ENCODE peak calls at places on chromosomes 16 and 17, in six cellular contexts. Y, B, E, D, R and X are unnamed samples.

GRCh38 chr16:3781421-3781820 is 64.1 kb upstream of the TRAP1 start:
- DNase-seq in D (no peak), E (no peak), R (no peak), B (no peak), Y (no peak), X (no peak)

GRCh38 chr16:64058685-64059084 is 1063.2 kb downstream of the CDH11 start:
- DNase-seq in E (no peak), B (no peak), Y (no peak), D (no peak), R (no peak), X (no peak)

GRCh38 chr16:4263504-4264436 is 9.1 kb downstream of the TFAP4 start:
- DNase-seq in D (no peak), Y (peak; percentile 86), B (peak; percentile 44), E (no peak), R (no peak), X (peak; percentile 65)

GRCh38 chr17:58643147-58643546 is 48.7 kb downstream of the TEX14 start:
- DNase-seq in R (no peak), Y (peak; percentile 86), B (no peak), D (no peak), E (no peak), X (no peak)

GRCh38 chr16:56886296-56886695 is 21.3 kb downstream of the SLC12A3 start:
- DNase-seq in R (no peak), E (no peak), Y (no peak), B (no peak), D (no peak), X (no peak)

GRCh38 chr17:36697907-36698526 is 96.6 kb downstream of the MRM1 start:
- DNase-seq in Y (peak; percentile 8), E (peak; percentile 51), R (no peak), B (peak; percentile 57), D (no peak), X (no peak)

GRCh38 chr17:36641331-36641876 is 40.0 kb downstream of the MRM1 start:
- DNase-seq in E (no peak), R (no peak), B (no peak), D (no peak), Y (no peak), X (no peak)

GRCh38 chr17:47275245-47275984 is 21.8 kb downstream of the ITGB3 start:
- DNase-seq in D (no peak), B (no peak), R (no peak), E (no peak), Y (peak; percentile 84), X (no peak)

GRCh38 chr16:1468456-1468855 is 6.4 kb downstream of the CLCN7 start:
- DNase-seq in B (no peak), R (no peak), D (no peak), Y (no peak), E (no peak), X (no peak)

GRCh38 chr16:49723310-49723709 is 132.6 kb downstream of the ZNF423 start:
- DNase-seq in Y (no peak), E (no peak), R (no peak), B (no peak), D (no peak), X (no peak)

GRCh38 chr16:9996191-9996590 is 186.0 kb downstream of the GRIN2A start:
- DNase-seq in R (no peak), D (no peak), E (no peak), Y (no peak), B (no peak), X (no peak)

GRCh38 chr16:81522141-81522701 is 77.6 kb downstream of the CMIP start:
- DNase-seq in Y (no peak), R (no peak), E (peak; percentile 11), D (no peak), B (no peak), X (no peak)

GRCh38 chr16:1262210-1262845 is 6.5 kb downstream of the TPSD1 start:
- DNase-seq in Y (no peak), D (no peak), R (no peak), B (no peak), E (no peak), X (no peak)

GRCh38 chr16:86664518-86665318 is 86.4 kb downstream of the FOXL1 start:
- DNase-seq in D (no peak), Y (peak; percentile 98), B (peak; percentile 95), E (no peak), R (no peak), X (no peak)

GRCh38 chr17:72258711-72259110 is 137.9 kb downstream of the SOX9 start:
- DNase-seq in E (no peak), Y (no peak), B (no peak), R (no peak), D (no peak), X (no peak)

GRCh38 chr16:28279006-28279405 is 13.3 kb upstream of the SBK1 start:
- DNase-seq in D (no peak), B (peak; percentile 18), R (no peak), Y (no peak), E (no peak), X (no peak)

GRCh38 chr16:2278956-2279800 is 11.3 kb upstream of the RNPS1 start:
- DNase-seq in D (no peak), Y (no peak), B (no peak), R (no peak), E (peak; percentile 69), X (no peak)

GRCh38 chr17:76051571-76051970 is 20.7 kb downstream of the SRP68 start:
- DNase-seq in Y (no peak), B (no peak), E (no peak), D (no peak), R (no peak), X (no peak)

GRCh38 chr17:45160505-45161287 is 979 bp upstream of the HEXIM2 start:
- DNase-seq in R (peak; percentile 72), D (no peak), Y (peak; percentile 61), B (peak; percentile 85), E (peak; percentile 92), X (peak; percentile 88)

GRCh38 chr16:70753694-70754325 is 47.1 kb downstream of the VAC14 start:
- DNase-seq in E (no peak), D (no peak), Y (no peak), B (no peak), R (no peak), X (no peak)

GRCh38 chr16:24731722-24732419 is 2.4 kb downstream of the TNRC6A start:
- DNase-seq in B (no peak), R (no peak), Y (no peak), E (no peak), D (no peak), X (no peak)

GRCh38 chr17:9984768-9985167 is 79.7 kb upstream of the RCVRN start:
- DNase-seq in E (no peak), R (no peak), D (no peak), Y (no peak), B (no peak), X (no peak)

GRCh38 chr17:51395621-51396020 is 135.3 kb downstream of the UTP18 start:
- DNase-seq in R (no peak), D (no peak), E (no peak), Y (no peak), B (no peak), X (no peak)

GRCh38 chr16:70651524-70651923 is 5.2 kb downstream of the IL34 start:
- DNase-seq in Y (peak; percentile 38), E (no peak), D (no peak), B (no peak), R (no peak), X (no peak)

GRCh38 chr16:79089735-79090284 is 510.7 kb downstream of the MAF start:
- DNase-seq in B (peak; percentile 96), R (no peak), D (no peak), E (no peak), Y (no peak), X (no peak)

GRCh38 chr17:335691-336090 is 16.9 kb downstream of the RPH3AL start:
- DNase-seq in E (peak; percentile 57), R (peak; percentile 24), B (no peak), Y (no peak), D (no peak), X (no peak)

GRCh38 chr16:11138769-11139623 is 117.0 kb downstream of the SOCS1 start:
- DNase-seq in D (no peak), E (no peak), B (peak; percentile 37), Y (peak; percentile 44), R (no peak), X (no peak)

GRCh38 chr16:9296273-9296593 is 204.8 kb downstream of the HAPSTR1 start:
- DNase-seq in B (no peak), R (no peak), D (no peak), E (no peak), Y (no peak), X (no peak)

GRCh38 chr16:11273721-11274324 is 394 bp upstream of the PRM3 start:
- DNase-seq in R (no peak), Y (no peak), B (no peak), E (no peak), D (no peak), X (no peak)

GRCh38 chr16:70805380-70805779 is 4.4 kb upstream of the VAC14 start:
- DNase-seq in B (no peak), D (no peak), R (no peak), Y (peak; percentile 11), E (no peak), X (no peak)

GRCh38 chr16:25916091-25916490 is 224.3 kb downstream of the HS3ST4 start:
- DNase-seq in R (no peak), B (no peak), Y (no peak), D (no peak), E (no peak), X (no peak)

GRCh38 chr17:412211-413015 is 59.8 kb upstream of the RPH3AL start:
- DNase-seq in B (peak; percentile 70), Y (peak; percentile 64), E (peak; percentile 43), D (no peak), R (peak; percentile 26), X (no peak)

GRCh38 chr17:79892457-79893236 is 53.4 kb upstream of the CBX4 start:
- DNase-seq in B (no peak), D (no peak), Y (no peak), R (no peak), E (no peak), X (peak; percentile 37)

GRCh38 chr17:42329025-42329976 is 41.0 kb downstream of the STAT5A start:
- DNase-seq in R (no peak), E (no peak), B (no peak), D (no peak), Y (peak; percentile 83), X (no peak)

GRCh38 chr16:84663433-84664101 is 15.3 kb downstream of the KLHL36 start:
- DNase-seq in E (no peak), D (no peak), Y (no peak), B (peak; percentile 44), R (no peak), X (no peak)

GRCh38 chr16:66703359-66704215 is 7.0 kb upstream of the CMTM4 start:
- DNase-seq in D (no peak), R (no peak), Y (no peak), E (no peak), B (no peak), X (no peak)

GRCh38 chr17:48463531-48463930 is 33.5 kb upstream of the SKAP1 start:
- DNase-seq in E (no peak), Y (no peak), B (no peak), D (no peak), R (peak; percentile 68), X (no peak)